ENCODE peak calls at places on chromosomes 3 and 15, in ten cellular contexts. S, Q, W, K, F, J, G, U, M and X are unnamed samples.

GRCh38 chr3:31321620-31322019 is 211.1 kb upstream of the STT3B start:
- DNase-seq in S (no peak), J (no peak), K (no peak), Q (no peak), M (no peak), F (no peak), G (no peak), W (no peak), U (no peak), X (no peak)

GRCh38 chr3:152583913-152584312 is 251.0 kb upstream of the P2RY1 start:
- DNase-seq in G (no peak), K (no peak), F (no peak), J (no peak), M (no peak), U (no peak), W (no peak), Q (no peak), S (peak), X (no peak)

GRCh38 chr3:24263069-24263668 is 231.5 kb downstream of the THRB start:
- DNase-seq in K (no peak), Q (no peak), U (no peak), F (no peak), M (no peak), S (no peak), J (no peak), W (no peak), G (no peak), X (no peak)

GRCh38 chr15:67998599-67999122 is 55.5 kb upstream of the PIAS1 start:
- DNase-seq in M (no peak), K (no peak), Q (no peak), J (no peak), S (peak), W (no peak), U (peak), F (no peak), G (peak), X (no peak)

GRCh38 chr3:50632450-50632849 is 15.5 kb downstream of the MAPKAPK3 start:
- DNase-seq in K (no peak), J (no peak), W (no peak), S (peak), M (no peak), F (no peak), Q (no peak), U (no peak), G (no peak), X (no peak)

GRCh38 chr3:10521772-10522441 is 16.5 kb upstream of the ATP2B2 start:
- DNase-seq in S (no peak), W (no peak), G (no peak), J (no peak), K (no peak), M (no peak), F (no peak), Q (no peak), U (no peak), X (no peak)

GRCh38 chr3:194396897-194397756 is 1.9 kb downstream of the GP5 start:
- DNase-seq in K (peak), G (no peak), M (no peak), S (no peak), Q (peak), J (no peak), U (no peak), F (no peak), W (peak), X (no peak)

GRCh38 chr3:64878372-64878771 is 190.6 kb upstream of the ADAMTS9 start:
- DNase-seq in W (no peak), S (no peak), F (no peak), U (peak), K (no peak), G (no peak), M (no peak), J (peak), Q (no peak), X (no peak)

GRCh38 chr3:51642462-51642861 is 28.6 kb upstream of the TEX264 start:
- DNase-seq in U (no peak), Q (no peak), M (peak), J (no peak), G (no peak), W (no peak), S (no peak), K (no peak), F (no peak), X (no peak)

GRCh38 chr3:144777941-144778340 is 806.3 kb downstream of the DIPK2A start:
- DNase-seq in U (no peak), G (no peak), M (no peak), K (no peak), F (no peak), J (no peak), Q (no peak), W (no peak), S (no peak), X (no peak)

GRCh38 chr3:58696093-58696492 is 29.5 kb upstream of the FAM3D start:
- DNase-seq in U (no peak), K (no peak), G (peak), J (no peak), M (no peak), S (no peak), Q (no peak), F (no peak), W (no peak), X (no peak)

GRCh38 chr3:161148832-161149475 is 43.8 kb upstream of the B3GALNT1 start:
- DNase-seq in F (no peak), K (no peak), Q (no peak), W (no peak), U (no peak), G (no peak), M (no peak), S (no peak), J (no peak), X (no peak)

GRCh38 chr3:72745146-72745976 is 102.9 kb downstream of the SHQ1 start:
- DNase-seq in J (no peak), Q (no peak), S (peak), F (no peak), G (peak), U (no peak), K (no peak), M (no peak), W (no peak), X (no peak)

GRCh38 chr3:146865175-146865755 is 260.1 kb upstream of the PLSCR5 start:
- DNase-seq in J (no peak), K (no peak), S (no peak), M (no peak), F (no peak), W (no peak), Q (no peak), U (no peak), G (no peak), X (no peak)

GRCh38 chr15:63296195-63296594 is 18.8 kb downstream of the APH1B start:
- DNase-seq in G (no peak), F (no peak), W (no peak), Q (no peak), S (no peak), M (no peak), K (no peak), U (no peak), J (no peak), X (no peak)

GRCh38 chr15:92787116-92787515 is 113.0 kb upstream of the CHD2 start:
- DNase-seq in K (no peak), U (no peak), W (no peak), M (no peak), Q (no peak), J (no peak), S (no peak), G (no peak), F (no peak), X (no peak)

GRCh38 chr3:67349551-67350174 is 304.7 kb downstream of the SUCLG2 start:
- DNase-seq in S (no peak), W (peak), M (no peak), K (no peak), G (no peak), J (no peak), F (no peak), Q (no peak), U (peak), X (no peak)

GRCh38 chr3:23314981-23315805 is 112.1 kb downstream of the UBE2E2 start:
- DNase-seq in U (no peak), G (no peak), W (no peak), S (no peak), J (no peak), M (no peak), Q (no peak), K (no peak), F (no peak), X (no peak)

GRCh38 chr3:37093481-37093880 is 80.9 kb downstream of the LRRFIP2 start:
- DNase-seq in F (no peak), G (no peak), M (no peak), Q (no peak), K (no peak), W (no peak), U (no peak), S (no peak), J (no peak), X (no peak)

GRCh38 chr3:186070996-186071395 is 37.9 kb downstream of the ETV5 start:
- DNase-seq in W (no peak), M (no peak), K (no peak), Q (no peak), S (no peak), F (no peak), J (no peak), G (no peak), U (no peak), X (no peak)

GRCh38 chr3:33093847-33094246 is 3.1 kb downstream of the GLB1 start:
- DNase-seq in U (no peak), G (no peak), F (no peak), Q (peak), K (no peak), W (no peak), J (no peak), M (no peak), S (no peak), X (no peak)

GRCh38 chr3:197083486-197083885 is 53.9 kb upstream of the MELTF start:
- DNase-seq in M (no peak), F (no peak), U (peak), S (peak), Q (no peak), J (no peak), W (peak), K (no peak), G (no peak), X (no peak)

GRCh38 chr3:45861043-45861846 is 19.3 kb upstream of the LZTFL1 start:
- DNase-seq in U (no peak), M (no peak), W (no peak), G (no peak), F (no peak), J (no peak), S (no peak), Q (no peak), K (no peak), X (no peak)

GRCh38 chr15:39581501-39582285 is 814 bp downstream of the THBS1 start:
- DNase-seq in F (no peak), W (no peak), G (peak), J (peak), K (no peak), U (peak), M (no peak), S (peak), Q (peak), X (no peak)

GRCh38 chr15:98708191-98708590 is 59.9 kb downstream of the IGF1R start:
- DNase-seq in U (no peak), S (no peak), J (no peak), Q (no peak), G (no peak), K (no peak), F (no peak), M (no peak), W (no peak), X (no peak)

GRCh38 chr15:50353999-50354837 is 780 bp downstream of the GABPB1 start:
- DNase-seq in S (peak), G (peak), Q (peak), K (peak), F (no peak), M (peak), W (peak), J (peak), U (peak), X (peak)